ENCODE peak calls at places on chromosome 14, in seven cellular contexts. C is HCT116, L is adipocyte, U is kidney, F is mammary epithelial cell, Q is IMR-90, V is H1. O is an unnamed sample.

GRCh38 chr14:58919262-58919661 is 269.2 kb upstream of the DAAM1 start:
- DNase-seq in U (no peak), Q (peak; percentile 31), L (peak; percentile 19), C (no peak), V (no peak), F (no peak), O (no peak)

GRCh38 chr14:58395815-58396626 is at the start of gene TOMM20L:
- DNase-seq in U (peak; percentile 89), F (peak; percentile 47), V (peak; percentile 53), C (peak; percentile 15), L (peak; percentile 83), Q (peak; percentile 48), O (peak; percentile 26)

GRCh38 chr14:88128811-88129210 is 123.9 kb downstream of the GPR65 start:
- DNase-seq in L (no peak), F (no peak), V (no peak), U (no peak), Q (no peak), C (no peak), O (no peak)

GRCh38 chr14:67815573-67816235 is 686 bp downstream of the ZFYVE26 start:
- DNase-seq in F (peak; percentile 67), Q (peak; percentile 62), C (no peak), V (no peak), U (no peak), L (peak; percentile 64), O (peak; percentile 51)

GRCh38 chr14:58465425-58465824 is 37.9 kb downstream of the KIAA0586 start:
- DNase-seq in U (no peak), L (peak; percentile 19), C (no peak), F (peak; percentile 52), Q (peak; percentile 70), V (no peak), O (peak; percentile 24)

GRCh38 chr14:74638066-74638465 is 26.0 kb upstream of the LTBP2 start:
- DNase-seq in U (no peak), V (no peak), L (no peak), C (no peak), F (no peak), Q (no peak), O (no peak)

GRCh38 chr14:89702151-89702936 is 252.2 kb downstream of the EFCAB11 start:
- DNase-seq in Q (peak; percentile 67), U (no peak), F (no peak), C (no peak), V (no peak), L (peak; percentile 63), O (peak; percentile 56)

GRCh38 chr14:57526942-57527341 is 33.3 kb upstream of the CCDC198 start:
- DNase-seq in L (no peak), C (no peak), F (no peak), U (no peak), V (peak; percentile 34), Q (no peak), O (no peak)

GRCh38 chr14:72521968-72522741 is 371.7 kb downstream of the DPF3 start:
- DNase-seq in F (no peak), L (peak; percentile 28), U (no peak), V (no peak), C (no peak), Q (peak; percentile 57), O (no peak)

GRCh38 chr14:36383674-36384421 is 63.4 kb upstream of the MBIP start:
- DNase-seq in C (no peak), V (no peak), L (no peak), U (no peak), Q (no peak), F (peak; percentile 44), O (no peak)

GRCh38 chr14:33800735-33801163 is 150.1 kb downstream of the EGLN3 start:
- DNase-seq in F (no peak), C (no peak), V (no peak), Q (no peak), U (no peak), L (no peak), O (no peak)
- H3K4me3 ChIP-seq in F (no peak overlapping the region), C (no peak overlapping the region), V (no peak overlapping the region), Q (no peak overlapping the region), U (no peak overlapping the region), L (no peak overlapping the region), O (no peak overlapping the region)

GRCh38 chr14:53824061-53824460 is 132.6 kb downstream of the BMP4 start:
- DNase-seq in C (no peak), V (no peak), F (no peak), L (no peak), Q (no peak), U (no peak), O (no peak)
- H3K9ac ChIP-seq in C (no peak overlapping the region), V (no peak overlapping the region), F (no peak overlapping the region), L (no peak overlapping the region), Q (no peak overlapping the region), U (no peak overlapping the region), O (no peak overlapping the region)

GRCh38 chr14:100067481-100067880 is 2.3 kb downstream of the EVL start:
- DNase-seq in Q (no peak), U (no peak), F (no peak), L (no peak), C (no peak), V (no peak), O (no peak)

GRCh38 chr14:100065161-100065871 is at the start of gene EVL:
- DNase-seq in C (no peak), Q (no peak), V (no peak), U (peak; percentile 79), F (no peak), L (no peak), O (no peak)

GRCh38 chr14:100066984-100067383 is 1.8 kb downstream of the EVL start:
- DNase-seq in F (no peak), V (no peak), C (no peak), Q (no peak), L (no peak), U (no peak), O (no peak)

GRCh38 chr14:100067971-100068959 is 3.0 kb downstream of the EVL start:
- DNase-seq in V (no peak), F (peak; percentile 79), L (no peak), Q (peak; percentile 50), U (no peak), C (peak; percentile 21), O (peak; percentile 59)

GRCh38 chr14:100065942-100066574 is 836 bp downstream of the EVL start:
- DNase-seq in C (no peak), Q (no peak), F (no peak), V (no peak), U (no peak), L (no peak), O (no peak)
- H3K4me3 ChIP-seq in C (no peak overlapping the region), Q (no peak overlapping the region), F (no peak overlapping the region), V (no peak overlapping the region), U (no peak overlapping the region), L (no peak overlapping the region), O (no peak overlapping the region)

GRCh38 chr14:23543403-23543802 is 8.2 kb downstream of the ZFHX2 start:
- DNase-seq in V (no peak), Q (no peak), F (no peak), C (no peak), U (no peak), L (no peak), O (no peak)

GRCh38 chr14:23539209-23539866 is 12.2 kb downstream of the ZFHX2 start:
- DNase-seq in Q (peak; percentile 28), F (peak; percentile 9), L (peak; percentile 69), V (no peak), C (peak; percentile 19), U (peak; percentile 65), O (no peak)

GRCh38 chr14:23544511-23545447 is 6.8 kb downstream of the ZFHX2 start:
- DNase-seq in F (no peak), Q (no peak), C (no peak), V (no peak), U (peak; percentile 90), L (no peak), O (no peak)

GRCh38 chr14:23539867-23540469 is 11.6 kb downstream of the ZFHX2 start:
- DNase-seq in L (no peak), V (no peak), Q (no peak), F (no peak), U (no peak), C (no peak), O (no peak)

GRCh38 chr14:23542261-23542660 is 9.3 kb downstream of the ZFHX2 start:
- DNase-seq in Q (no peak), F (no peak), V (no peak), L (no peak), U (no peak), C (no peak), O (no peak)
- H3K9ac ChIP-seq in Q (no peak overlapping the region), F (no peak overlapping the region), V (no peak overlapping the region), L (no peak overlapping the region), U (no peak overlapping the region), C (no peak overlapping the region), O (no peak overlapping the region)

DNA sequence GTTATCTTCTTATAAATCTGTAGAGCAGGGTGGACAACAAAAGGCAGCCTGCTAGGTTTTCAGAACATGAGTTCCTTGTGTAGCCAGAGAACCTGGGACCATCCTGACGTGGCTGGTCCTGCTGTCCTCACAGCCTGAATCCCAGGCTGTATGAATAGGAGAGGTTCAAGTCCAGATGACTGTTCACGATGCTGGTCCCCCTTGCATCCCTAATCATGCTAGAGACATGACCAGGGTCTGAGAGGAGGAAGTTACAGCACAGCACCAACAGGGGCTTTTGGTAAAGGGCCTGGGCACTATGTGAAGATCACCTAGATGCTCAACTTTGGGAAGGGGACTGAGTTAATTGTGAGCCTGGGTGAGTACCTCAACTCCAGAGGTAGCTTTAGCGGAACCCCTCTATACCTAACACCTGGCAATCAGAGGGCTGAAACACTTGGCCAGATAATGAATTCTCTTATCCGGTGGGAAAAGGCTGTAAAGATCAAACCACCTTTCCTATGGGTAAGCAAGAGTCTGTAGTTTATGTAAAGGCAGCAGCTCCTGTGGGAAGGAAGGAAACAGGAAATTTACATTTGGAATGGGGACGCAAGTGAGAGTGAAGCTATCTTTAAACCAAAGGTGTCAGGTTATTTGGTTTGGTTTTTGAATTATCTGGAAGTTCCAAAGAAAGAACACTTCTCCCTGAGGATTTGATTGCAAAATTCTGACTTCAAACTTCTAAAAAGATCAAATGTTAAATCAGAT is 112.8 kb downstream of the DAD1 start:
- DNase-seq in U (no peak), C (no peak), Q (no peak), F (no peak), V (no peak), L (no peak), O (no peak)
- H3K4me3 ChIP-seq in U (no peak overlapping the region), C (no peak overlapping the region), Q (no peak overlapping the region), F (no peak overlapping the region), V (no peak overlapping the region), L (no peak overlapping the region), O (no peak overlapping the region)

GRCh38 chr14:95979339-95980042 is 59.7 kb upstream of the C14orf132 start:
- DNase-seq in F (no peak), C (no peak), U (no peak), L (peak; percentile 0), V (peak; percentile 57), Q (no peak), O (no peak)
- H3K9ac ChIP-seq in F (no peak overlapping the region), C (no peak overlapping the region), U (no peak overlapping the region), L (no peak overlapping the region), V (no peak overlapping the region), Q (no peak overlapping the region), O (no peak overlapping the region)

DNA sequence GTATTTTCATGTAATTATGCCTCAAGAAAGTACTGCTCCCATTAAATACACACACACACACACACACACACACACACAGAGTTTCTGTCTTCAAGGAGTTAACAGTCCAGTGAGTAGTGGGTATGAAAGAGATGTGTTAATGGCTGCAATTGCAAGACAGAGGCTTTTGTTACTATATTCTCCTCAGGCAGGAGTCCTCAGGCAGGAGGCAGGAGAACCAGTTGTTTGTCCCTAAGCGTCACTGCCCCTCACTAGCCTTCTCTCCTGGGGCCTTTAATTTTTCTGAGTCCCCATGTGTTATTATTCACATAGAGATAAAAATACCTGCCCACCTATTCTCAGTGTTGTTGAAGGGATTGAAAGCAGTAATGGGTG is 31.2 kb downstream of the DAD1 start:
- DNase-seq in Q (no peak), V (no peak), C (no peak), U (no peak), F (no peak), L (no peak), O (no peak)
- H3K4me3 ChIP-seq in Q (no peak overlapping the region), V (no peak overlapping the region), C (no peak overlapping the region), U (no peak overlapping the region), F (no peak overlapping the region), L (no peak overlapping the region), O (no peak overlapping the region)